ENCODE peak calls at places on chromosomes 1 and 21, in four cellular contexts. One of them, this sample, is unnamed.

GRCh38 chr1:29518183-29518835 is 282.0 kb downstream of the PTPRU start:
- DNase-seq in GM12878: no peak
- DNase-seq in HepG2: no peak
- DNase-seq in K562: no peak
- DNase-seq in this sample: no peak

GRCh38 chr1:67572594-67573221 is 112.3 kb upstream of the GADD45A start:
- DNase-seq in GM12878: no peak
- DNase-seq in K562: no peak
- DNase-seq in HepG2: no peak
- DNase-seq in this sample: no peak

GRCh38 chr1:228083871-228084278 is 1.4 kb downstream of the ARF1 start:
- DNase-seq in GM12878: no peak
- DNase-seq in K562: peak; percentile 46
- DNase-seq in HepG2: no peak
- DNase-seq in this sample: no peak

GRCh38 chr1:183761871-183762270 is 43.0 kb upstream of the RGL1 start:
- DNase-seq in HepG2: no peak
- DNase-seq in K562: no peak
- DNase-seq in GM12878: no peak
- DNase-seq in this sample: no peak

GRCh38 chr1:211343607-211344334 is 17.1 kb downstream of the TRAF5 start:
- DNase-seq in HepG2: no peak
- DNase-seq in K562: peak; percentile 36
- DNase-seq in GM12878: no peak
- DNase-seq in this sample: no peak

GRCh38 chr1:13548281-13548680 is 34.5 kb upstream of the LRRC38 start:
- DNase-seq in HepG2: no peak
- DNase-seq in GM12878: no peak
- DNase-seq in K562: no peak
- DNase-seq in this sample: no peak

GRCh38 chr1:204431310-204432184 is 19.9 kb upstream of the PPP1R15B start:
- DNase-seq in GM12878: no peak
- DNase-seq in K562: peak; percentile 87
- DNase-seq in HepG2: peak; percentile 52
- DNase-seq in this sample: peak; percentile 90

GRCh38 chr21:42633858-42634257 is 19.6 kb upstream of the PDE9A start:
- DNase-seq in GM12878: no peak
- DNase-seq in K562: no peak
- DNase-seq in HepG2: no peak
- DNase-seq in this sample: no peak

GRCh38 chr21:45405819-45406762 is 1.1 kb downstream of the COL18A1 start:
- DNase-seq in HepG2: peak; percentile 45
- DNase-seq in GM12878: no peak
- DNase-seq in K562: peak; percentile 40
- DNase-seq in this sample: peak; percentile 85

GRCh38 chr1:50976111-50976889 is 6.3 kb downstream of the CDKN2C start:
- DNase-seq in GM12878: no peak
- DNase-seq in HepG2: no peak
- DNase-seq in K562: peak; percentile 62
- DNase-seq in this sample: peak; percentile 60

GRCh38 chr1:154751690-154752089 is 118.4 kb downstream of the KCNN3 start:
- DNase-seq in K562: no peak
- DNase-seq in HepG2: no peak
- DNase-seq in GM12878: no peak
- DNase-seq in this sample: no peak

GRCh38 chr21:45130324-45130774 is 56.0 kb downstream of the ADARB1 start:
- DNase-seq in GM12878: no peak
- DNase-seq in HepG2: no peak
- DNase-seq in K562: no peak
- DNase-seq in this sample: no peak

DNA sequence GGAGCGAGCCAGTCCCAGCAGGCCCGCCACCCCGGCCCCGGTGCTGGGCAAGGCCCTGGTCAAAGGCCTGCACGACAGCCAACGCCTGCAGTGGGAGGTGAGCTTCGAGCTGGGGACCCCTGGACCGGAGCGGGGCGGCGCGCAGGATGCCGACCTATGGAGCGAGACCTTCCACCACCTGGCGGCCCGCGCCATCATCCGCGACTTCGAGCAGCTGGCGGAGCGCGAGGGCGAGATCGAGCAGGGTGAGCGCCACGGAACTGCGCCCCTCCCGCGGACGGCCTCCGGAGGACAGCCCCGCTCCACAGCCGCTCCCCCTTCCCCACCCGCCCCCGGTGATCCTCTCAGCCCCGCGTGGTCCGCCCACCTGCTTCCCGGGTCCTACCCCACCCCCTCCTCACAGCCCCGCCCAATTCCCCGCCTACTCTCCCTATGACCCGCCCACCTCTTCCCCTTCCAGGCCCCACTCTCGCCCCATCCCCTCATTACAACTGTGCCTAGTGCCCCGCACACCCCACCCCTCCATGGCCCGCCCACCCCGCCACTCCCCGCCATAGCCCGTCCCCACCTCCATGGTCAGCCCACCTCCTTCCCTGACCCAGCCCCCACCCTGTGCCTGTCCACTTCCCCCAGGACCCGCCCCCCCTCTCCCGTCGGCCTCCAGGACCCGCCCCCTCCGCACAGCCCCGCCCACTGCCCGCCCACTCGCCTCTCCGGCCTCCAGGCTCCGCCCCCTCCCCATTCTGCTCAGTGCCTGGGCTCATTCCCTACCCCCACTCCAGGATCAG is 52.7 kb downstream of the VWA5B1 start:
- DNase-seq in GM12878: no peak
- DNase-seq in K562: peak; percentile 72
- DNase-seq in HepG2: no peak
- DNase-seq in this sample: peak; percentile 91
- TF ChIP-seq CREB1 in GM12878: no peak
- TF ChIP-seq CREB1 in K562: no peak
- TF ChIP-seq CREB1 in HepG2: no peak
- TF ChIP-seq CREB1 in this sample: no peak

GRCh38 chr1:115426271-115426771 is 88.3 kb upstream of the NGF start:
- DNase-seq in GM12878: no peak
- DNase-seq in HepG2: no peak
- DNase-seq in K562: peak; percentile 6
- DNase-seq in this sample: no peak
- H2AFZ ChIP-seq in GM12878: no peak overlapping the region
- H2AFZ ChIP-seq in HepG2: no peak overlapping the region
- H2AFZ ChIP-seq in K562: peak overlapping the region; percentile 29
- H2AFZ ChIP-seq in this sample: no peak overlapping the region

GRCh38 chr1:186059311-186059710 is 315.7 kb downstream of the TPR start:
- DNase-seq in GM12878: no peak
- DNase-seq in K562: no peak
- DNase-seq in HepG2: no peak
- DNase-seq in this sample: no peak
- TF ChIP-seq CREB1 in GM12878: no peak
- TF ChIP-seq CREB1 in K562: no peak
- TF ChIP-seq CREB1 in HepG2: no peak
- TF ChIP-seq CREB1 in this sample: no peak

DNA sequence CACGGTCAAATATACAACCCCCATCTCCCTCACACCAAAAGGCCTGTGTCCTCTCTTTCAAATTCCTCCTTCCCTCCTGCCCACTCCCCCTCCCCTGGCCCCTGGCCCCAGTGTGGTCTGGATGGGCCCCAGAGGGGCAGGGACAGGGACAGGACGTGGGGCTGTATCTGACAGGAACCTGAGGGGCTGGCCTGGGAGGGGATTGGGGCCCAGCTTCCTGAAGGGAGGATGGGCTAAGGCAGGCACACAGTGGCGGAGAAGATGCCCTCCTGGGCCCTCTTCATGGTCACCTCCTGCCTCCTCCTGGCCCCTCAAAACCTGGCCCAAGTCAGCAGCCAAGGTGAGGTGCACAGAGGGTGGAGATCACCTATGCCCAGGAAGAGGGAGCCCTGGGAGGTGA is at the start of gene MPL:
- DNase-seq in K562: no peak
- DNase-seq in HepG2: no peak
- DNase-seq in GM12878: no peak
- DNase-seq in this sample: no peak
- H2AFZ ChIP-seq in K562: no peak within 1 kb of the TSS
- H2AFZ ChIP-seq in HepG2: no peak within 1 kb of the TSS
- H2AFZ ChIP-seq in GM12878: no peak within 1 kb of the TSS
- H2AFZ ChIP-seq in this sample: no peak within 1 kb of the TSS

GRCh38 chr21:32215306-32215685 is 63.6 kb downstream of the MIS18A start:
- DNase-seq in HepG2: no peak
- DNase-seq in GM12878: no peak
- DNase-seq in K562: no peak
- DNase-seq in this sample: no peak
- TF ChIP-seq CREB1 in HepG2: no peak
- TF ChIP-seq CREB1 in GM12878: no peak
- TF ChIP-seq CREB1 in K562: no peak
- TF ChIP-seq CREB1 in this sample: no peak

GRCh38 chr1:202143768-202144509 is 598 bp downstream of the ARL8A start:
- DNase-seq in GM12878: no peak
- DNase-seq in HepG2: no peak
- DNase-seq in K562: peak; percentile 47
- DNase-seq in this sample: peak; percentile 73
- H2AFZ ChIP-seq in GM12878: peak overlapping the region; percentile 33
- H2AFZ ChIP-seq in HepG2: no peak overlapping the region
- H2AFZ ChIP-seq in K562: peak overlapping the region; percentile 96
- H2AFZ ChIP-seq in this sample: peak overlapping the region; percentile 81

GRCh38 chr1:33893147-33893830 is 29.4 kb downstream of the HMGB4 start:
- DNase-seq in K562: no peak
- DNase-seq in GM12878: no peak
- DNase-seq in HepG2: no peak
- DNase-seq in this sample: no peak
- TF ChIP-seq CREB1 in K562: no peak
- TF ChIP-seq CREB1 in GM12878: no peak
- TF ChIP-seq CREB1 in HepG2: no peak
- TF ChIP-seq CREB1 in this sample: no peak

DNA sequence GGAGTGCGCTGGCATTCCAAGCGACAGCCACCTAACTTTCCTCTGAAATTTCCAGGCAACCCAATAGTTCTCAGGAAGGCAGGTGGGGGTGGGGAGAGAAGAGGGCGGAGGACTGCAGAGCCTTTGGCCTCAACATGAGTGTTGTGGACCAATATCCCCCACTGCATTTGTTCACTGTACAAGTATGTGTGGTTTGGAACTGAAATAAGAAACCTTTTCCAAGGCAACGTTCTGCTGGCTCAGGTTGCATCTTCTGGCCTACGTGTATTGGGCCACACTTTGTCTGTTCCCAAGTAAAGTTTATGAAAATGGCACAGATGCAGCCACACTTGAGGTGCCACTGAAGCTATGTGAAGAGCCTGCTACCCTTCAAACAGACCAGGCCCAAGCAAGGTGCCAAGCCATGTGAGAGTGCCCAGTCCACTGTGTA is 153.4 kb downstream of the DHRS3 start:
- DNase-seq in HepG2: no peak
- DNase-seq in GM12878: no peak
- DNase-seq in K562: peak; percentile 55
- DNase-seq in this sample: no peak
- H2AFZ ChIP-seq in HepG2: no peak overlapping the region
- H2AFZ ChIP-seq in GM12878: no peak overlapping the region
- H2AFZ ChIP-seq in K562: no peak overlapping the region
- H2AFZ ChIP-seq in this sample: no peak overlapping the region